ENCODE peak calls at places on chromosome 18, in eight cellular contexts. One of them, this sample, is unnamed. For H3K4me1, the result is how much of the 10 kb centered on the place peaks cover.

GRCh38 chr18:54923339-54923956 is 35.8 kb downstream of the CCDC68 start:
- DNase-seq in spleen: no peak
- DNase-seq in transverse colon: no peak
- DNase-seq in stomach: no peak
- DNase-seq in SK-N-SH: no peak
- DNase-seq in GM23338: no peak
- DNase-seq in suprapubic skin: no peak
- DNase-seq in HepG2: peak
- DNase-seq in this sample: no peak

GRCh38 chr18:10270160-10270571 is 184.3 kb upstream of the APCDD1 start:
- DNase-seq in stomach: peak
- DNase-seq in SK-N-SH: no peak
- DNase-seq in spleen: no peak
- DNase-seq in GM23338: no peak
- DNase-seq in transverse colon: no peak
- DNase-seq in suprapubic skin: no peak
- DNase-seq in HepG2: peak
- DNase-seq in this sample: no peak

GRCh38 chr18:36157441-36157840 is 27.7 kb downstream of the ELP2 start:
- DNase-seq in GM23338: no peak
- DNase-seq in transverse colon: no peak
- DNase-seq in HepG2: no peak
- DNase-seq in SK-N-SH: no peak
- DNase-seq in stomach: no peak
- DNase-seq in suprapubic skin: no peak
- DNase-seq in spleen: no peak
- DNase-seq in this sample: no peak

GRCh38 chr18:51516478-51517038 is 319.1 kb upstream of the MEX3C start:
- DNase-seq in stomach: no peak
- DNase-seq in HepG2: no peak
- DNase-seq in spleen: no peak
- DNase-seq in transverse colon: no peak
- DNase-seq in suprapubic skin: no peak
- DNase-seq in GM23338: no peak
- DNase-seq in SK-N-SH: no peak
- DNase-seq in this sample: no peak

GRCh38 chr18:48358868-48359267 is 50.3 kb downstream of the ZBTB7C start:
- DNase-seq in stomach: no peak
- DNase-seq in GM23338: no peak
- DNase-seq in suprapubic skin: peak
- DNase-seq in HepG2: no peak
- DNase-seq in spleen: no peak
- DNase-seq in transverse colon: no peak
- DNase-seq in SK-N-SH: no peak
- DNase-seq in this sample: no peak

GRCh38 chr18:31206787-31207381 is 44.2 kb upstream of the DSC1 start:
- DNase-seq in GM23338: peak
- DNase-seq in spleen: no peak
- DNase-seq in suprapubic skin: peak
- DNase-seq in stomach: peak
- DNase-seq in transverse colon: peak
- DNase-seq in HepG2: peak
- DNase-seq in SK-N-SH: peak
- DNase-seq in this sample: peak

GRCh38 chr18:1840878-1841277 is 730.4 kb downstream of the METTL4 start:
- DNase-seq in GM23338: peak
- DNase-seq in spleen: no peak
- DNase-seq in suprapubic skin: no peak
- DNase-seq in transverse colon: no peak
- DNase-seq in stomach: no peak
- DNase-seq in SK-N-SH: no peak
- DNase-seq in HepG2: no peak
- DNase-seq in this sample: no peak

GRCh38 chr18:21914739-21915319 is 174.2 kb downstream of the MIB1 start:
- DNase-seq in suprapubic skin: no peak
- DNase-seq in transverse colon: peak
- DNase-seq in SK-N-SH: peak
- DNase-seq in spleen: no peak
- DNase-seq in stomach: no peak
- DNase-seq in GM23338: peak
- DNase-seq in HepG2: peak
- DNase-seq in this sample: no peak

GRCh38 chr18:73355076-73355475 is 487.3 kb upstream of the NETO1 start:
- DNase-seq in suprapubic skin: no peak
- DNase-seq in SK-N-SH: no peak
- DNase-seq in HepG2: no peak
- DNase-seq in transverse colon: no peak
- DNase-seq in GM23338: no peak
- DNase-seq in spleen: no peak
- DNase-seq in stomach: no peak
- DNase-seq in this sample: no peak

GRCh38 chr18:61435064-61435652 is 101.9 kb downstream of the CDH20 start:
- DNase-seq in SK-N-SH: peak
- DNase-seq in stomach: no peak
- DNase-seq in spleen: no peak
- DNase-seq in HepG2: peak
- DNase-seq in suprapubic skin: no peak
- DNase-seq in transverse colon: no peak
- DNase-seq in GM23338: peak
- DNase-seq in this sample: no peak

GRCh38 chr18:29307231-29307630 is 1130.3 kb upstream of the CDH2 start:
- DNase-seq in SK-N-SH: no peak
- DNase-seq in GM23338: no peak
- DNase-seq in spleen: no peak
- DNase-seq in stomach: no peak
- DNase-seq in HepG2: no peak
- DNase-seq in suprapubic skin: no peak
- DNase-seq in transverse colon: no peak
- DNase-seq in this sample: no peak

GRCh38 chr18:55031576-55031975 is 72.3 kb upstream of the CCDC68 start:
- DNase-seq in SK-N-SH: no peak
- DNase-seq in GM23338: no peak
- DNase-seq in stomach: no peak
- DNase-seq in transverse colon: no peak
- DNase-seq in spleen: no peak
- DNase-seq in suprapubic skin: no peak
- DNase-seq in HepG2: no peak
- DNase-seq in this sample: no peak

GRCh38 chr18:45836242-45837215 is 11.1 kb downstream of the SIGLEC15 start:
- DNase-seq in GM23338: no peak
- DNase-seq in transverse colon: no peak
- DNase-seq in spleen: peak
- DNase-seq in HepG2: no peak
- DNase-seq in suprapubic skin: no peak
- DNase-seq in SK-N-SH: no peak
- DNase-seq in stomach: no peak
- DNase-seq in this sample: no peak

GRCh38 chr18:58784601-58785137 is 80.0 kb upstream of the ZNF532 start:
- DNase-seq in GM23338: peak
- DNase-seq in spleen: no peak
- DNase-seq in HepG2: no peak
- DNase-seq in suprapubic skin: no peak
- DNase-seq in transverse colon: no peak
- DNase-seq in SK-N-SH: no peak
- DNase-seq in stomach: no peak
- DNase-seq in this sample: no peak

GRCh38 chr18:58785870-58786269 is 78.8 kb upstream of the ZNF532 start:
- DNase-seq in stomach: no peak
- DNase-seq in GM23338: no peak
- DNase-seq in HepG2: no peak
- DNase-seq in suprapubic skin: no peak
- DNase-seq in SK-N-SH: no peak
- DNase-seq in spleen: no peak
- DNase-seq in transverse colon: no peak
- DNase-seq in this sample: no peak

GRCh38 chr18:58788470-58788869 is 76.2 kb upstream of the ZNF532 start:
- DNase-seq in spleen: no peak
- DNase-seq in transverse colon: no peak
- DNase-seq in suprapubic skin: no peak
- DNase-seq in HepG2: no peak
- DNase-seq in stomach: no peak
- DNase-seq in SK-N-SH: no peak
- DNase-seq in GM23338: no peak
- DNase-seq in this sample: no peak

GRCh38 chr18:58787750-58788149 is 76.9 kb upstream of the ZNF532 start:
- DNase-seq in transverse colon: no peak
- DNase-seq in SK-N-SH: no peak
- DNase-seq in GM23338: no peak
- DNase-seq in suprapubic skin: no peak
- DNase-seq in HepG2: no peak
- DNase-seq in spleen: no peak
- DNase-seq in stomach: no peak
- DNase-seq in this sample: no peak

DNA sequence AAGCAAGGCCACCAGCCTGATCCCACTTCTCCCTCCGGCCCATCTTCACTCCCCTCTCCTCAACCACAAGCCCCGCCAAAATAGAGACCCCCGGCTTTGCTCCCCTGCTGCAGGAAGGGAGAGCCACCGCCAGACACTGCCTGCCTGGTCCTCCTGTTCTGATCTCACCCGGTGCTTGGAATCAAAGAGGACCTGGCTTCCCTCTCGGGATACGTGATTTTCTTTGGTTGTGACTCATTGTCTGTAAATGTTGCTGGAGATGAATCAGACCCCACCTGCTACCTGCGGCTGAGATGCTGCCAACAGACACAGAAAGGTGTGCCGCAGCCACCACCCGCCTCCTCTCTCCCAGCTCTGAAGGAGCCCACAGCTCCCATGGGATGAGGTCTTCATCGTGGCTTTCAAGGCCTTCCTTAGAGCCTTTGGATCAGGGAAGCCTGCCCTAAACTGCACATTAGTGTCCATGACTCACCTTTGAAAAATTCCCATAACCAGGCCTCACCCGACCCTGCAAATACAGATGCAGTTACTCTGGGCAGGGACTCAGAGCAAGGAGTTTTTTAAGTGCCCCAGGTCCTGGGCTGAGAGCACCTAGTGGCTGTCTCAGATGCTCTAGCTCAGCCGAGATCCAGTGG is 79.4 kb upstream of the ZNF532 start:
- DNase-seq in stomach: peak
- DNase-seq in SK-N-SH: no peak
- DNase-seq in HepG2: no peak
- DNase-seq in spleen: no peak
- DNase-seq in transverse colon: peak
- DNase-seq in suprapubic skin: no peak
- DNase-seq in GM23338: no peak
- DNase-seq in this sample: peak
- TF ChIP-seq POLR2AphosphoS5 in stomach: no peak
- TF ChIP-seq POLR2AphosphoS5 in SK-N-SH: no peak
- TF ChIP-seq POLR2AphosphoS5 in HepG2: no peak
- TF ChIP-seq POLR2AphosphoS5 in spleen: no peak
- TF ChIP-seq POLR2AphosphoS5 in transverse colon: no peak
- TF ChIP-seq POLR2AphosphoS5 in suprapubic skin: no peak
- TF ChIP-seq POLR2AphosphoS5 in GM23338: no peak
- TF ChIP-seq POLR2AphosphoS5 in this sample: no peak

GRCh38 chr18:23114171-23114881 is 21.0 kb upstream of the CABLES1 start:
- DNase-seq in stomach: no peak
- DNase-seq in suprapubic skin: peak
- DNase-seq in transverse colon: no peak
- DNase-seq in GM23338: no peak
- DNase-seq in HepG2: no peak
- DNase-seq in spleen: no peak
- DNase-seq in SK-N-SH: no peak
- DNase-seq in this sample: no peak
- H3K27ac ChIP-seq in stomach: peak
- H3K27ac ChIP-seq in suprapubic skin: peak
- H3K27ac ChIP-seq in transverse colon: no peak
- H3K27ac ChIP-seq in GM23338: no peak
- H3K27ac ChIP-seq in HepG2: no peak
- H3K27ac ChIP-seq in spleen: no peak
- H3K27ac ChIP-seq in SK-N-SH: no peak
- H3K27ac ChIP-seq in this sample: peak

GRCh38 chr18:35047697-35048292 is 6.6 kb downstream of the MAPRE2 start:
- DNase-seq in stomach: no peak
- DNase-seq in SK-N-SH: no peak
- DNase-seq in suprapubic skin: no peak
- DNase-seq in HepG2: no peak
- DNase-seq in transverse colon: no peak
- DNase-seq in spleen: no peak
- DNase-seq in GM23338: no peak
- DNase-seq in this sample: no peak

GRCh38 chr18:35049111-35050003 is 8.1 kb downstream of the MAPRE2 start:
- DNase-seq in SK-N-SH: no peak
- DNase-seq in spleen: no peak
- DNase-seq in GM23338: no peak
- DNase-seq in stomach: no peak
- DNase-seq in transverse colon: no peak
- DNase-seq in HepG2: no peak
- DNase-seq in suprapubic skin: no peak
- DNase-seq in this sample: no peak

GRCh38 chr18:35050638-35051287 is 9.6 kb downstream of the MAPRE2 start:
- DNase-seq in spleen: no peak
- DNase-seq in transverse colon: no peak
- DNase-seq in suprapubic skin: no peak
- DNase-seq in HepG2: no peak
- DNase-seq in GM23338: no peak
- DNase-seq in SK-N-SH: peak
- DNase-seq in stomach: no peak
- DNase-seq in this sample: no peak

GRCh38 chr18:35051978-35052377 is 10.8 kb downstream of the MAPRE2 start:
- DNase-seq in GM23338: no peak
- DNase-seq in spleen: no peak
- DNase-seq in stomach: no peak
- DNase-seq in HepG2: no peak
- DNase-seq in SK-N-SH: no peak
- DNase-seq in transverse colon: no peak
- DNase-seq in suprapubic skin: no peak
- DNase-seq in this sample: no peak

GRCh38 chr18:35050004-35050623 is 8.9 kb downstream of the MAPRE2 start:
- DNase-seq in SK-N-SH: no peak
- DNase-seq in spleen: no peak
- DNase-seq in stomach: no peak
- DNase-seq in transverse colon: no peak
- DNase-seq in HepG2: no peak
- DNase-seq in GM23338: no peak
- DNase-seq in suprapubic skin: no peak
- DNase-seq in this sample: no peak
- H3K4me1 ChIP-seq in SK-N-SH: under half
- H3K4me1 ChIP-seq in spleen: half or more
- H3K4me1 ChIP-seq in stomach: half or more
- H3K4me1 ChIP-seq in transverse colon: under half
- H3K4me1 ChIP-seq in HepG2: under half
- H3K4me1 ChIP-seq in GM23338: under half
- H3K4me1 ChIP-seq in suprapubic skin: under half
- H3K4me1 ChIP-seq in this sample: under half

DNA sequence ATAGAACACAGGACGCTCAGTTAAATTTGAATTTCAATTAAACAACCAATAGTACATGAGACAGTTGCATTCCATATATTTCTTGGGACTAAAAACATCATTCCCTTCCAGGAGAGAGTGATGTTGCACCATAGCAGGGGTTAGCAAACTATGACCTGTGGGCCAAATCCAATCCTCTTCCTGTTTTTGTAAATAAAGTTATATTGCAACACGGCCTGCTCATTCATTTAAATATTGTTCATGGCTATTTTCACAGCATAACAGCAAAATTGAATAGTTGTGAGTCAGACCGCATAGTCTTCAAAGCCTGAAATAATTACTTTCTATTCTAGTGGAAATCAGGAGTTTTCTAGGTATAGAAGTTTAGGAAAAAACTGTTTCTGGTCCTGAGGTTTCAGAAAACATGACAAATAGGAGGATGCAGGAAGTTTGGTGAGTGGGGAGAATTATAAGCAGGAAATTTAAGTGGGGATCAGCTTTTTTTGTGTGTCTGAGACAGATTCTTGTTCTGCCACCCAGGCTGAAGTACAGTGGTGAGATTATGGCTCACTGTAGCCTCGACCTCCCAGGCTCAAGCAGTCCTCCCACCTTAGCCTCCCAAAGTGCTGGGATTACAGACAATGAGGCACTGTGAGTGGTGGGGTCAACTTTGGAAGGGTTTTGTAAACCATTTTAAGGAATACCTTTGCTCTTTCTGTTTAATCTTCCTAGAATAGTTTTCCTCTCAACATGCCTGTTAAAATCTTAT is 131.5 kb downstream of the SOCS6 start:
- DNase-seq in HepG2: peak
- DNase-seq in transverse colon: no peak
- DNase-seq in GM23338: no peak
- DNase-seq in suprapubic skin: no peak
- DNase-seq in spleen: no peak
- DNase-seq in stomach: no peak
- DNase-seq in SK-N-SH: no peak
- DNase-seq in this sample: no peak
- TF ChIP-seq POLR2AphosphoS5 in HepG2: no peak
- TF ChIP-seq POLR2AphosphoS5 in transverse colon: no peak
- TF ChIP-seq POLR2AphosphoS5 in GM23338: no peak
- TF ChIP-seq POLR2AphosphoS5 in suprapubic skin: no peak
- TF ChIP-seq POLR2AphosphoS5 in spleen: no peak
- TF ChIP-seq POLR2AphosphoS5 in stomach: no peak
- TF ChIP-seq POLR2AphosphoS5 in SK-N-SH: no peak
- TF ChIP-seq POLR2AphosphoS5 in this sample: no peak